ENCODE peak calls at places on chromosomes 4 and X, in five cellular contexts. One of them, this sample, is unnamed.

GRCh38 chrX:102154218-102154860 is 1.4 kb downstream of the BEX5 start:
- DNase-seq in H9: peak; percentile 43
- DNase-seq in mesenchymal stem cell: no peak
- DNase-seq in neuronal stem cell: no peak
- DNase-seq in mesendoderm: peak; percentile 60
- DNase-seq in this sample: no peak

GRCh38 chr4:71257761-71258160 is 81.1 kb upstream of the SLC4A4 start:
- DNase-seq in H9: no peak
- DNase-seq in mesenchymal stem cell: no peak
- DNase-seq in neuronal stem cell: no peak
- DNase-seq in mesendoderm: no peak
- DNase-seq in this sample: peak; percentile 21

GRCh38 chr4:57109847-57110634 is at the start of gene IGFBP7:
- DNase-seq in H9: no peak
- DNase-seq in mesenchymal stem cell: peak; percentile 57
- DNase-seq in neuronal stem cell: no peak
- DNase-seq in mesendoderm: no peak
- DNase-seq in this sample: no peak

GRCh38 chrX:153799326-153799725 is 4.9 kb downstream of the SSR4 start:
- DNase-seq in H9: no peak
- DNase-seq in mesenchymal stem cell: no peak
- DNase-seq in neuronal stem cell: no peak
- DNase-seq in mesendoderm: no peak
- DNase-seq in this sample: no peak

GRCh38 chrX:119062750-119063374 is 9.9 kb upstream of the CT47C1 start:
- DNase-seq in H9: no peak
- DNase-seq in mesenchymal stem cell: no peak
- DNase-seq in neuronal stem cell: peak; percentile 5
- DNase-seq in mesendoderm: peak; percentile 74
- DNase-seq in this sample: peak; percentile 19

GRCh38 chrX:149871940-149872339 is 9.0 kb upstream of the MAGEA8 start:
- DNase-seq in H9: peak; percentile 62
- DNase-seq in mesenchymal stem cell: peak; percentile 0
- DNase-seq in neuronal stem cell: no peak
- DNase-seq in mesendoderm: peak; percentile 49
- DNase-seq in this sample: no peak

GRCh38 chr4:81314897-81315470 is 100.0 kb upstream of the PRKG2 start:
- DNase-seq in H9: no peak
- DNase-seq in mesenchymal stem cell: peak; percentile 50
- DNase-seq in neuronal stem cell: no peak
- DNase-seq in mesendoderm: no peak
- DNase-seq in this sample: peak; percentile 80

GRCh38 chr4:119697887-119698393 is 69.3 kb upstream of the PDE5A start:
- DNase-seq in H9: no peak
- DNase-seq in mesenchymal stem cell: no peak
- DNase-seq in neuronal stem cell: no peak
- DNase-seq in mesendoderm: no peak
- DNase-seq in this sample: no peak

GRCh38 chr4:100095729-100096595 is 94.3 kb downstream of the DDIT4L start:
- DNase-seq in H9: peak; percentile 73
- DNase-seq in mesenchymal stem cell: peak; percentile 82
- DNase-seq in neuronal stem cell: peak; percentile 31
- DNase-seq in mesendoderm: peak; percentile 90
- DNase-seq in this sample: peak; percentile 77

GRCh38 chrX:47568656-47569295 is 7.8 kb downstream of the ARAF start:
- DNase-seq in H9: peak; percentile 50
- DNase-seq in mesenchymal stem cell: no peak
- DNase-seq in neuronal stem cell: no peak
- DNase-seq in mesendoderm: peak; percentile 67
- DNase-seq in this sample: no peak

GRCh38 chr4:31234494-31234893 is 514.3 kb downstream of the PCDH7 start:
- DNase-seq in H9: peak; percentile 71
- DNase-seq in mesenchymal stem cell: no peak
- DNase-seq in neuronal stem cell: no peak
- DNase-seq in mesendoderm: peak; percentile 21
- DNase-seq in this sample: no peak

GRCh38 chrX:1265061-1265460 is 3.6 kb upstream of the CSF2RA start:
- DNase-seq in H9: no peak
- DNase-seq in mesenchymal stem cell: no peak
- DNase-seq in neuronal stem cell: no peak
- DNase-seq in mesendoderm: no peak
- DNase-seq in this sample: no peak

GRCh38 chr4:184396001-184396400 is 78.3 kb downstream of the IRF2 start:
- DNase-seq in H9: no peak
- DNase-seq in mesenchymal stem cell: peak; percentile 64
- DNase-seq in neuronal stem cell: no peak
- DNase-seq in mesendoderm: no peak
- DNase-seq in this sample: no peak

GRCh38 chr4:182250446-182250845 is 7.2 kb downstream of the TENM3 start:
- DNase-seq in H9: no peak
- DNase-seq in mesenchymal stem cell: no peak
- DNase-seq in neuronal stem cell: no peak
- DNase-seq in mesendoderm: no peak
- DNase-seq in this sample: no peak

GRCh38 chr4:101356928-101357327 is 9.6 kb upstream of the PPP3CA start:
- DNase-seq in H9: no peak
- DNase-seq in mesenchymal stem cell: peak; percentile 73
- DNase-seq in neuronal stem cell: no peak
- DNase-seq in mesendoderm: peak; percentile 69
- DNase-seq in this sample: peak; percentile 95

GRCh38 chrX:23883737-23884354 is 23.9 kb downstream of the APOO start:
- DNase-seq in H9: no peak
- DNase-seq in mesenchymal stem cell: peak; percentile 86
- DNase-seq in neuronal stem cell: no peak
- DNase-seq in mesendoderm: peak; percentile 48
- DNase-seq in this sample: peak; percentile 85
- H2BK15ac ChIP-seq in H9: no peak overlapping the region
- H2BK15ac ChIP-seq in mesenchymal stem cell: no peak overlapping the region
- H2BK15ac ChIP-seq in neuronal stem cell: no peak overlapping the region
- H2BK15ac ChIP-seq in mesendoderm: no peak overlapping the region
- H2BK15ac ChIP-seq in this sample: no peak overlapping the region

GRCh38 chr4:85302756-85303155 is 172.2 kb upstream of the ARHGAP24 start:
- DNase-seq in H9: no peak
- DNase-seq in mesenchymal stem cell: no peak
- DNase-seq in neuronal stem cell: no peak
- DNase-seq in mesendoderm: no peak
- DNase-seq in this sample: no peak
- H2BK15ac ChIP-seq in H9: no peak overlapping the region
- H2BK15ac ChIP-seq in mesenchymal stem cell: no peak overlapping the region
- H2BK15ac ChIP-seq in neuronal stem cell: no peak overlapping the region
- H2BK15ac ChIP-seq in mesendoderm: no peak overlapping the region
- H2BK15ac ChIP-seq in this sample: no peak overlapping the region

DNA sequence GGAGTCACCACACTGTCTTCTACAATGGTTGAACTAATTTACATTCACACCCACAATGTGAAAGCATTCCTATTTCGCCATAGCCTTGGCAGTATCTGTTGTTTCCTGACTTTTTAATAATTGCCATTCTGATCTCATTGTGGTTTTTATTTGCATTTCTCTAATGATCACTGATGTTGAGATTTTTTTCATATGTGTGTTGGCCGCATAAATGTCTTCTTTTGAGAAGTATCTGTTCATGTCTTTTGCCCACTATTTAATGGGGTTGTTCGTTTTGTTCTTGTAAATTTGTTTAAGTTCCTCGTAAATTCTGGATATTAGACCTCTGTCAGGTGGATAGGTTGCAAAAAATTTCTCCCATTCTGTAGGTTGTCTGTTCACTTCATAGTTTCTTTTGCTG is 519.1 kb downstream of the STPG2 start:
- DNase-seq in H9: no peak
- DNase-seq in mesenchymal stem cell: no peak
- DNase-seq in neuronal stem cell: no peak
- DNase-seq in mesendoderm: no peak
- DNase-seq in this sample: no peak
- H2BK15ac ChIP-seq in H9: no peak overlapping the region
- H2BK15ac ChIP-seq in mesenchymal stem cell: no peak overlapping the region
- H2BK15ac ChIP-seq in neuronal stem cell: no peak overlapping the region
- H2BK15ac ChIP-seq in mesendoderm: no peak overlapping the region
- H2BK15ac ChIP-seq in this sample: no peak overlapping the region

DNA sequence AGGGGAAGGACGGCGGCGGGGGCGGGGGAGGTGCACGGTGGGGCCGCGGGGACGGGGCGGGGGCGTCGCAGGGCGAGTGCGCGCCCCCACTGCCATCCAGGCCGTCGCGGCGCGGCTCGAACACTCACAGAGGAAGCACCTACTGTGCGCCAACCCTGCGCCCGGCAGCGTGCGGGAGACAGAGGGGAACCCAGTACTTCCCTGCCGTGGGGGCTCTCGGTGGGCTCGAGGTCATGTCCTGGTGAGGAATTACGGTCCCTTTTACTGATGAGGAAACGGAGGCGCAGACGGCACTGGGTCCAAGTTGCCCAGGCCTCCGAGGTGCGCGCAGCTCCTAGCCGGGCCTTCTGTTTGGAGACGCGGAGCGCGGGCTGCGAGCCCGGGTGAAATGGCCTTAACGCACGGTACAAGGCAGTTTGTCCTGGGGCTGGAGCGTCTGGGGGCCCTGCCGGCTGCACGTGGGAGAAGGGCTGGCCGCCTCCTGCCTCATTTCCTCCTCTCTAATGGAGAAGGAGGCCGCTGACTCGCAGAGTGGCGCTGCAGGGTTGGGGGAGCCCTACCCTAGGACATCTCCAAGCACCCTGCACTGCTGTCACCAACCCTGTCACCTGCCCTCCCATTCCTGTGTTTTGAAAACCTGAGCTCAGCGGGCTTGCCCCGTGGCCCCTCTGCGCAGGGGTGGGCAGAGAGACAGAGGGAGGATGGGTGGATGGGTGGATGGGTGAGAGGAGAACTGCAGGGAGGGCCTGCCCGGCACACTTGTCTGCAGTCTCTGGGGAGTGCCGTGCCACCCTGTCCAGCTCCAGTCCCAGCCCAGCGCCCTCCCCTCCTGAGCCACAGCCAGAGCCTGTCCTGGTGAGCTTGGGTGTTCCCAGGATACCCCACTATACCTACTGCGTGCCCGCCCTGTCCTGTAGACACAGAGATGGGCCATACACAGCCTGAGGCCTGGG is 106.0 kb downstream of the ADRA2C start:
- DNase-seq in H9: peak; percentile 51
- DNase-seq in mesenchymal stem cell: no peak
- DNase-seq in neuronal stem cell: no peak
- DNase-seq in mesendoderm: peak; percentile 41
- DNase-seq in this sample: no peak
- H2BK15ac ChIP-seq in H9: peak overlapping the region; percentile 6
- H2BK15ac ChIP-seq in mesenchymal stem cell: no peak overlapping the region
- H2BK15ac ChIP-seq in neuronal stem cell: peak overlapping the region; percentile 62
- H2BK15ac ChIP-seq in mesendoderm: no peak overlapping the region
- H2BK15ac ChIP-seq in this sample: no peak overlapping the region

GRCh38 chr4:783133-783541 is 42.8 kb downstream of the CPLX1 start:
- DNase-seq in H9: no peak
- DNase-seq in mesenchymal stem cell: no peak
- DNase-seq in neuronal stem cell: no peak
- DNase-seq in mesendoderm: no peak
- DNase-seq in this sample: no peak
- H2BK15ac ChIP-seq in H9: no peak overlapping the region
- H2BK15ac ChIP-seq in mesenchymal stem cell: no peak overlapping the region
- H2BK15ac ChIP-seq in neuronal stem cell: peak overlapping the region; percentile 75
- H2BK15ac ChIP-seq in mesendoderm: no peak overlapping the region
- H2BK15ac ChIP-seq in this sample: no peak overlapping the region

GRCh38 chr4:53189011-53189410 is 176.8 kb downstream of the SCFD2 start:
- DNase-seq in H9: no peak
- DNase-seq in mesenchymal stem cell: peak; percentile 43
- DNase-seq in neuronal stem cell: no peak
- DNase-seq in mesendoderm: no peak
- DNase-seq in this sample: peak; percentile 73
- H2BK15ac ChIP-seq in H9: no peak overlapping the region
- H2BK15ac ChIP-seq in mesenchymal stem cell: no peak overlapping the region
- H2BK15ac ChIP-seq in neuronal stem cell: no peak overlapping the region
- H2BK15ac ChIP-seq in mesendoderm: no peak overlapping the region
- H2BK15ac ChIP-seq in this sample: peak overlapping the region; percentile 82

GRCh38 chr4:139822391-139822790 is 156.8 kb downstream of the MGST2 start:
- DNase-seq in H9: no peak
- DNase-seq in mesenchymal stem cell: no peak
- DNase-seq in neuronal stem cell: no peak
- DNase-seq in mesendoderm: no peak
- DNase-seq in this sample: no peak

GRCh38 chr4:139824882-139825522 is 159.4 kb downstream of the MGST2 start:
- DNase-seq in H9: no peak
- DNase-seq in mesenchymal stem cell: no peak
- DNase-seq in neuronal stem cell: no peak
- DNase-seq in mesendoderm: peak; percentile 47
- DNase-seq in this sample: no peak

GRCh38 chr4:139823345-139823744 is 157.7 kb downstream of the MGST2 start:
- DNase-seq in H9: no peak
- DNase-seq in mesenchymal stem cell: no peak
- DNase-seq in neuronal stem cell: no peak
- DNase-seq in mesendoderm: no peak
- DNase-seq in this sample: no peak

GRCh38 chr4:139823746-139824145 is 158.1 kb downstream of the MGST2 start:
- DNase-seq in H9: no peak
- DNase-seq in mesenchymal stem cell: no peak
- DNase-seq in neuronal stem cell: no peak
- DNase-seq in mesendoderm: no peak
- DNase-seq in this sample: no peak

DNA sequence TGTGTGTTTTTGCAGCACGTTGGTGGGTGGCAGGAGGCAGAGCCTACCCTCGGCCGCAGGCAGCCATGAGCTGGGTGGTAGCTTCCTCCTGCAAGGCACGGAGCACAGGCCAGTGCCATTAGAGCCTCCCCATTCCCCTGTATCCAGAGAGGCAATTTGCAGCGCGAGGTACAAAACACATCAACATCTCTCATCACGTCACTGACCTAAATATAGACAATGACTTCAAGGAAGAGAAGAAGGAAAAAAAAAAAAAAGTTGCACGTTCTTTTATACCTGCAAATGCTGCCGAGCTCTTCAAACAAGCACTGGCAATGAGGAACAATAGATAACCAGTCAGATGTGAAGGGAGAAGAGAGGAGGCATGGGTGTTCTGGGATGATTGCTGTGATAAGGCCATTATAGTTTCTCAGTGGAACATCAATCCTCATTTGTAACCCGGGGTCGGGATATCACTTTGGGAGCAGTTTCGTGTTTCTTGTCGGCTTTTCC is 159.9 kb downstream of the MGST2 start:
- DNase-seq in H9: peak; percentile 42
- DNase-seq in mesenchymal stem cell: no peak
- DNase-seq in neuronal stem cell: no peak
- DNase-seq in mesendoderm: peak; percentile 25
- DNase-seq in this sample: no peak
- H2BK15ac ChIP-seq in H9: no peak overlapping the region
- H2BK15ac ChIP-seq in mesenchymal stem cell: no peak overlapping the region
- H2BK15ac ChIP-seq in neuronal stem cell: no peak overlapping the region
- H2BK15ac ChIP-seq in mesendoderm: no peak overlapping the region
- H2BK15ac ChIP-seq in this sample: no peak overlapping the region

This sample was measured in IMR-90.